ENCODE peak calls at places on chromosomes 12 and 14, in five cellular contexts. One of them, this sample, is unnamed.

GRCh38 chr14:92973265-92973797 is 50.4 kb downstream of the CHGA start:
- DNase-seq in SK-N-SH: peak; percentile 74
- DNase-seq in HCT116: no peak
- DNase-seq in K562: peak; percentile 54
- DNase-seq in GM12878: no peak
- DNase-seq in this sample: peak; percentile 23

GRCh38 chr12:119695034-119695433 is 27.1 kb downstream of the PRKAB1 start:
- DNase-seq in SK-N-SH: peak; percentile 37
- DNase-seq in HCT116: no peak
- DNase-seq in K562: peak; percentile 37
- DNase-seq in GM12878: no peak
- DNase-seq in this sample: peak; percentile 23

GRCh38 chr12:93408813-93409212 is 31.1 kb downstream of the NUDT4 start:
- DNase-seq in SK-N-SH: no peak
- DNase-seq in HCT116: no peak
- DNase-seq in K562: no peak
- DNase-seq in GM12878: no peak
- DNase-seq in this sample: no peak

GRCh38 chr12:6315184-6315583 is 4.7 kb downstream of the PLEKHG6 start:
- DNase-seq in SK-N-SH: no peak
- DNase-seq in HCT116: no peak
- DNase-seq in K562: no peak
- DNase-seq in GM12878: no peak
- DNase-seq in this sample: no peak

GRCh38 chr14:20734079-20734806 is 11.4 kb upstream of the EDDM3A start:
- DNase-seq in SK-N-SH: no peak
- DNase-seq in HCT116: no peak
- DNase-seq in K562: no peak
- DNase-seq in GM12878: no peak
- DNase-seq in this sample: no peak

GRCh38 chr12:45122776-45123380 is 72.0 kb upstream of the DBX2 start:
- DNase-seq in SK-N-SH: peak; percentile 41
- DNase-seq in HCT116: peak; percentile 39
- DNase-seq in K562: no peak
- DNase-seq in GM12878: no peak
- DNase-seq in this sample: peak; percentile 17

GRCh38 chr12:51442324-51442723 is 17.7 kb downstream of the SLC4A8 start:
- DNase-seq in SK-N-SH: no peak
- DNase-seq in HCT116: no peak
- DNase-seq in K562: no peak
- DNase-seq in GM12878: no peak
- DNase-seq in this sample: no peak

GRCh38 chr14:95701846-95702221 is 12.1 kb downstream of the TCL1A start:
- DNase-seq in SK-N-SH: no peak
- DNase-seq in HCT116: no peak
- DNase-seq in K562: no peak
- DNase-seq in GM12878: no peak
- DNase-seq in this sample: no peak

GRCh38 chr12:95623554-95624170 is 72.4 kb upstream of the USP44 start:
- DNase-seq in SK-N-SH: peak; percentile 69
- DNase-seq in HCT116: peak; percentile 66
- DNase-seq in K562: peak; percentile 60
- DNase-seq in GM12878: no peak
- DNase-seq in this sample: peak; percentile 73

GRCh38 chr14:101501858-101502615 is 59.3 kb upstream of the DIO3 start:
- DNase-seq in SK-N-SH: no peak
- DNase-seq in HCT116: no peak
- DNase-seq in K562: no peak
- DNase-seq in GM12878: no peak
- DNase-seq in this sample: no peak

DNA sequence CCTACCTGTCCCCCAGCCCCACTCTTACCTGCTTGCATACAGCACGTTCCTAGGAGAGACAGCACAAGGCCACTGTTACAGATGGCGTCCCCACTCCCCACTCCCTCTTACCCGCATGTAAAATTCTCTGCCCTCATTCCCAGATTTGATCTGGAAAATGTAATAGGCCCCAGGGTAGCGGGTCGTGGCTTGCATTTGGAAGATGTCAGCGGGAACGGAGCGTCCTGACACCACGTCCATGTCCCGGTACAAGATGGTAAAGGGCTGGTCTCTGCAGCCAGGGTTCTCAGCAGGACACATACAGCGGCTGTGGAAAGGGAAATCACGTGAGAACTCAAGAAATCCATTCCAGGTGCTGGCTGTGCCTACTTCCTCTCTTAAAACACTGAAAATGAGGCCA is 10.0 kb upstream of the TC2N start:
- DNase-seq in SK-N-SH: no peak
- DNase-seq in HCT116: no peak
- DNase-seq in K562: no peak
- DNase-seq in GM12878: no peak
- DNase-seq in this sample: no peak
- TF ChIP-seq ZBTB33 in SK-N-SH: no peak
- TF ChIP-seq ZBTB33 in HCT116: no peak
- TF ChIP-seq ZBTB33 in K562: no peak
- TF ChIP-seq ZBTB33 in GM12878: no peak
- TF ChIP-seq ZBTB33 in this sample: no peak

GRCh38 chr14:78253986-78254385 is 83.8 kb downstream of the NRXN3 start:
- DNase-seq in SK-N-SH: no peak
- DNase-seq in HCT116: no peak
- DNase-seq in K562: no peak
- DNase-seq in GM12878: no peak
- DNase-seq in this sample: no peak
- TF ChIP-seq ZBTB33 in SK-N-SH: no peak
- TF ChIP-seq ZBTB33 in HCT116: no peak
- TF ChIP-seq ZBTB33 in K562: no peak
- TF ChIP-seq ZBTB33 in GM12878: no peak
- TF ChIP-seq ZBTB33 in this sample: no peak

DNA sequence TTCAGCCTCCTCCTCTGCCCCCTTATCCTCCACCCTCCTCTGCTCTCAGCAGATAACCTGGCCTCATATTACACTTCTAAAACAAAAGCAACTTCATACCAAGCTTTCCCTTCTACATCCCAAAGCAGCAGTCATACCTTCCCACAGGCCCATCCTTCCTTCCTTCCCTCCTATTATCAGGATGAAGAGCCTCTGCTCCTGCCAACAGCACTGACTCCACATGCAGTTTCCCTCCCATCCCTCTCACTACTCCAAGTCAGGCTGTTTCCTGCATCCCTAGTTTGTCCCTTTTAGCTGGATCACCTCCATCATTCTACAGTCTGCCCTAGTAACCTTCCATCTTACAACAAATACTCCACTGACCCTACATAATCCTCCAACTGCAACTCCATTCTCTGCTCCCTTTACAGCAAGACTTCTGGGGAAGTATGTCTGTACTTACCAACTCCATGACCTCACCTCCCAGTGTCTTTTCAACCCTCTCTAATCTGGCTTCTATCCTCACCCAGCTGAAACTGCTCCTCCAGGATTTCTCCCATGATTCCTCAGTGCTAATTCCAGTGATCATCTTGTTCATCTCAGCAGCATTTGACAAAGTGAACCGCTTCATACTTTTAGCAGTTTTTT is 4.9 kb upstream of the YEATS4 start:
- DNase-seq in SK-N-SH: no peak
- DNase-seq in HCT116: no peak
- DNase-seq in K562: no peak
- DNase-seq in GM12878: no peak
- DNase-seq in this sample: peak; percentile 49
- TF ChIP-seq ZBTB33 in SK-N-SH: no peak
- TF ChIP-seq ZBTB33 in HCT116: no peak
- TF ChIP-seq ZBTB33 in K562: no peak
- TF ChIP-seq ZBTB33 in GM12878: no peak
- TF ChIP-seq ZBTB33 in this sample: no peak

GRCh38 chr14:102805454-102805891 is 28.2 kb downstream of the TRAF3 start:
- DNase-seq in SK-N-SH: no peak
- DNase-seq in HCT116: peak; percentile 68
- DNase-seq in K562: no peak
- DNase-seq in GM12878: no peak
- DNase-seq in this sample: no peak
- TF ChIP-seq ZBTB33 in SK-N-SH: no peak
- TF ChIP-seq ZBTB33 in HCT116: no peak
- TF ChIP-seq ZBTB33 in K562: no peak
- TF ChIP-seq ZBTB33 in GM12878: no peak
- TF ChIP-seq ZBTB33 in this sample: no peak

DNA sequence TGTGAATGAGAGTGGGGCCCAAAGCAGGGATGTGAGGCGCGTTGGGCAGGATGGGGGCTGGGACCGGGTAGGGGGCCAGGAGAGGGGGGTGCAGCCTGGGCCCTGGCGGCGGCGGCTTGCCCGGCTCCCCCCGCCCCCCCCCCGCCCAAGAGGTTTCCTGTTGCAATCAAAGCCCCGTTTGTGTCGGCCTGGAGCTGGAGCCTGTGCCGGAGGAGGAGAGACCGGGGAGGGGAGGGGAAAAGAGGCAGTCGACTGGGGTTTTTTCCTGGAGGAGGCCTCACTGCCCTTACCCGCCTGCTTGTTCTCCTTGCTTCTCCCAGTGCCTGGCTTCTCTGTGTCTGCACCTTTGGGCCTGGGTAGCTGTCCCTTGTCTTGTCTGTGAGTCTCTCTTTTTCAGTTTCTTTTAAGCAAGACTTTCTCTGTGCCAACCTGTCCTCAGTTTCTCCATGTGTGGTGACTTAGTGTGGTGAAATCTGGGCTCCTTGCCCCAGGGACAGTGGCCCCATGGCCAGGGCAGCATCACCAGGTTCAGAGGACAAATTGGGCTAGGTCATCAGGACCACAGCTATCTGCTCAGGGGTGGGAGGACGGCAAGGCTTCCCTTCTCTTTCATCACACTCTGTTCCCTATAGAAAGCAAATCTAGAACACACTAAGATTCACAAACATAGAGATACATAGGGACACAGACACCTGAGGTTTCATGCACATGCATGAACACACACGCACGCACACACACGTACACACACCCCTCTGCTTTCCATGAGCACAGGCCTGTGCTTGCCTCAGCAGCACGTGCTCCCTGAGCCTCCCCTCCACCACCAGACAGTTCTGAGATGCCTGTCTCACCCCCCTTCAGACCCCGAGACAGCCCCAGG is 8.4 kb downstream of the RARG start:
- DNase-seq in SK-N-SH: peak; percentile 61
- DNase-seq in HCT116: no peak
- DNase-seq in K562: no peak
- DNase-seq in GM12878: no peak
- DNase-seq in this sample: no peak
- TF ChIP-seq ZBTB33 in SK-N-SH: no peak
- TF ChIP-seq ZBTB33 in HCT116: no peak
- TF ChIP-seq ZBTB33 in K562: no peak
- TF ChIP-seq ZBTB33 in GM12878: no peak
- TF ChIP-seq ZBTB33 in this sample: no peak

GRCh38 chr14:76113691-76114090 is 38.0 kb upstream of the GPATCH2L start:
- DNase-seq in SK-N-SH: no peak
- DNase-seq in HCT116: no peak
- DNase-seq in K562: no peak
- DNase-seq in GM12878: no peak
- DNase-seq in this sample: no peak

GRCh38 chr14:76115010-76115422 is 36.7 kb upstream of the GPATCH2L start:
- DNase-seq in SK-N-SH: no peak
- DNase-seq in HCT116: no peak
- DNase-seq in K562: no peak
- DNase-seq in GM12878: no peak
- DNase-seq in this sample: no peak

GRCh38 chr14:76109087-76109880 is 42.4 kb upstream of the GPATCH2L start:
- DNase-seq in SK-N-SH: no peak
- DNase-seq in HCT116: no peak
- DNase-seq in K562: no peak
- DNase-seq in GM12878: no peak
- DNase-seq in this sample: no peak

GRCh38 chr14:76117789-76118188 is 33.9 kb upstream of the GPATCH2L start:
- DNase-seq in SK-N-SH: peak; percentile 79
- DNase-seq in HCT116: no peak
- DNase-seq in K562: no peak
- DNase-seq in GM12878: no peak
- DNase-seq in this sample: no peak

GRCh38 chr14:76112889-76113611 is 38.7 kb upstream of the GPATCH2L start:
- DNase-seq in SK-N-SH: no peak
- DNase-seq in HCT116: no peak
- DNase-seq in K562: no peak
- DNase-seq in GM12878: no peak
- DNase-seq in this sample: no peak
- TF ChIP-seq ZBTB33 in SK-N-SH: no peak
- TF ChIP-seq ZBTB33 in HCT116: no peak
- TF ChIP-seq ZBTB33 in K562: no peak
- TF ChIP-seq ZBTB33 in GM12878: no peak
- TF ChIP-seq ZBTB33 in this sample: no peak

DNA sequence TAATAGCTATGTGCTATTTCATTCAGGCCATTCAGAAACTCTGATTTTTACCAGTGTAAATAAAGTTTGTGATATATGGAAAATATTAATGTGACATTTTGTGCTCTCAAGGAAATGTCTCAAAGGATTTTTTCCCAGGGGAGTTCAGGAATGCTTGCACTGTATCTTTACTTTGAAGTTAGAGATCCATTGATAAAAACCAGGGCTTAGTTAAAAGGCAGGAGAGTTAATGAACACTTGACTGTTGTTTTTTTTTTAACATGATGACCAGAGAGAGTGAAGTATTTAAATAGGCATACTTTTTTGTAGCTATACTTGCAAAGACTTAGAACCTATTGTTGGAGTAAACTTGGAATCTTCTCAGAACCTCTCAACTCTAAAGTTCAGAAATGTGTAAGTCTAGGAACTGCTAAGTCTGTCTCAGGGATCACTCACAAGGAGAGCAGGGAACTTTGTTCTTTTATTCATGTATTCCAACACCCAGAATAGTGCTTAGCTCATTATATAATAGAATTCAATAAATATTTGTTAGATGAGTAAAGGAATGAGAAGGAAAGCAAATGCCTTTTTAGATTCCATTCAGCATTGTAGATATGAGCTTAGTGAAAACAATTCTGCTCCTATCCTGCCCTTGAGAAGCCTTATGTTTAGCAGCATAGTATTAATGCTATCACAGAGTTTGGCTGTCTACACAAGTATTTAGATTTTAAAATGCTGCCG is 117.5 kb downstream of the DAAM1 start:
- DNase-seq in SK-N-SH: no peak
- DNase-seq in HCT116: no peak
- DNase-seq in K562: no peak
- DNase-seq in GM12878: no peak
- DNase-seq in this sample: peak; percentile 77
- TF ChIP-seq ZBTB33 in SK-N-SH: no peak
- TF ChIP-seq ZBTB33 in HCT116: no peak
- TF ChIP-seq ZBTB33 in K562: no peak
- TF ChIP-seq ZBTB33 in GM12878: no peak
- TF ChIP-seq ZBTB33 in this sample: no peak